ENCODE peak calls at places on chromosomes 3 and 15, in five cellular contexts. Y is SK-N-SH, T is K562, B is A549, G is GM12878. C is an unnamed sample.
A peak's percentile ranks its signal among the peaks of the same experiment; 100 is the strongest.

GRCh38 chr15:80512729-80513670 is 108.8 kb downstream of the ARNT2 start:
- DNase-seq in G (no peak), T (no peak), Y (peak; percentile 18), B (peak; percentile 30), C (no peak)

GRCh38 chr3:143443851-143444331 is 324.3 kb downstream of the CHST2 start:
- DNase-seq in T (peak; percentile 22), Y (no peak), B (peak; percentile 93), G (no peak), C (peak; percentile 98)

GRCh38 chr3:53748512-53749271 is 97.5 kb downstream of the CHDH start:
- DNase-seq in T (no peak), G (peak; percentile 79), B (no peak), Y (no peak), C (no peak)

GRCh38 chr3:37768107-37768809 is 93.4 kb upstream of the CTDSPL start:
- DNase-seq in G (no peak), T (no peak), B (peak; percentile 11), Y (no peak), C (peak; percentile 37)

GRCh38 chr15:98970799-98971198 is 36.8 kb downstream of the PGPEP1L start:
- DNase-seq in B (no peak), T (no peak), G (no peak), Y (no peak), C (no peak)

GRCh38 chr3:16918683-16919025 is 33.9 kb downstream of the PLCL2 start:
- DNase-seq in G (no peak), B (no peak), Y (no peak), T (no peak), C (no peak)

GRCh38 chr3:56012732-56013131 is 455.5 kb downstream of the ERC2 start:
- DNase-seq in G (no peak), Y (peak; percentile 42), T (no peak), B (no peak), C (no peak)

GRCh38 chr15:70438776-70439175 is 324.6 kb downstream of the UACA start:
- DNase-seq in B (no peak), Y (no peak), G (no peak), T (no peak), C (no peak)

GRCh38 chr15:31486906-31487695 is 160.5 kb downstream of the KLF13 start:
- DNase-seq in T (no peak), Y (no peak), B (no peak), G (no peak), C (no peak)

GRCh38 chr15:34772312-34772711 is 17.5 kb upstream of the GJD2 start:
- DNase-seq in B (no peak), Y (no peak), G (no peak), T (no peak), C (no peak)

GRCh38 chr15:35673093-35673573 is 127.2 kb upstream of the DPH6 start:
- DNase-seq in G (no peak), B (no peak), T (peak; percentile 44), Y (no peak), C (no peak)

GRCh38 chr3:58497074-58497473 is 5.2 kb downstream of the KCTD6 start:
- DNase-seq in Y (no peak), G (no peak), T (no peak), B (no peak), C (no peak)

GRCh38 chr3:195075941-195076875 is 194.8 kb downstream of the XXYLT1 start:
- DNase-seq in T (no peak), B (no peak), Y (peak; percentile 63), G (no peak), C (no peak)

GRCh38 chr15:63473999-63474809 is 30.2 kb upstream of the USP3 start:
- DNase-seq in G (peak; percentile 97), T (no peak), Y (no peak), B (peak; percentile 95), C (peak; percentile 90)

GRCh38 chr3:55486857-55487375 is at the start of gene WNT5A:
- DNase-seq in Y (peak; percentile 73), G (no peak), T (no peak), B (peak; percentile 41), C (no peak)

GRCh38 chr3:73452731-73453130 is 172.0 kb downstream of the PDZRN3 start:
- DNase-seq in Y (no peak), G (no peak), B (no peak), T (no peak), C (no peak)

GRCh38 chr3:10666621-10667020 is 149.4 kb upstream of the SLC6A11 start:
- DNase-seq in B (no peak), T (no peak), G (no peak), Y (peak; percentile 49), C (no peak)

GRCh38 chr3:123667784-123668183 is 82.9 kb upstream of the HACD2 start:
- DNase-seq in G (no peak), B (no peak), T (no peak), Y (no peak), C (peak; percentile 46)

GRCh38 chr3:10782011-10782410 is 34.0 kb upstream of the SLC6A11 start:
- DNase-seq in T (no peak), Y (no peak), B (no peak), G (no peak), C (no peak)

GRCh38 chr3:100875239-100875638 is 118.0 kb downstream of the ABI3BP start:
- DNase-seq in T (no peak), G (no peak), B (no peak), Y (peak; percentile 4), C (peak; percentile 88)

GRCh38 chr3:111218615-111219014 is 147.0 kb downstream of the NECTIN3 start:
- DNase-seq in T (no peak), Y (peak; percentile 42), B (no peak), G (no peak), C (no peak)

GRCh38 chr3:12658593-12659058 is 5.3 kb downstream of the RAF1 start:
- DNase-seq in B (no peak), Y (no peak), G (no peak), T (no peak), C (peak; percentile 80)

GRCh38 chr3:188881954-188882641 is 289.7 kb upstream of the TPRG1 start:
- DNase-seq in B (peak; percentile 50), T (no peak), G (no peak), Y (no peak), C (peak; percentile 95)

GRCh38 chr3:63508305-63508704 is 144.2 kb upstream of the SNTN start:
- DNase-seq in B (peak; percentile 1), G (no peak), T (peak; percentile 5), Y (no peak), C (no peak)

GRCh38 chr3:110750201-110750600 is 321.4 kb upstream of the NECTIN3 start:
- DNase-seq in Y (no peak), G (no peak), T (no peak), B (no peak), C (no peak)

GRCh38 chr3:39990532-39990931 is 181.1 kb downstream of the MYRIP start:
- DNase-seq in B (peak; percentile 54), G (peak; percentile 5), Y (peak; percentile 30), T (peak; percentile 72), C (peak; percentile 3)

GRCh38 chr3:152261329-152261728 is 7.4 kb upstream of the MBNL1 start:
- DNase-seq in B (no peak), T (no peak), G (no peak), Y (no peak), C (no peak)

GRCh38 chr15:99993262-99993661 is 260.0 kb upstream of the LYSMD4 start:
- DNase-seq in G (no peak), B (no peak), T (no peak), Y (no peak), C (no peak)

GRCh38 chr3:87001699-87002098 is 10.8 kb upstream of the VGLL3 start:
- DNase-seq in Y (no peak), T (no peak), B (no peak), G (no peak), C (no peak)

GRCh38 chr3:151016421-151016820 is 43.9 kb upstream of the CLRN1 start:
- DNase-seq in G (no peak), B (no peak), Y (no peak), T (no peak), C (peak; percentile 13)

GRCh38 chr3:53713626-53714025 is 132.6 kb downstream of the CHDH start:
- DNase-seq in B (no peak), G (no peak), Y (no peak), T (no peak), C (no peak)

GRCh38 chr15:22980189-22981136 is at the start of gene CYFIP1:
- DNase-seq in B (peak; percentile 84), G (no peak), Y (peak; percentile 95), T (peak; percentile 94), C (peak; percentile 83)

GRCh38 chr3:17973559-17973906 is 231.1 kb upstream of the TBC1D5 start:
- DNase-seq in Y (no peak), G (no peak), T (no peak), B (peak; percentile 53), C (no peak)

GRCh38 chr15:39193611-39194010 is 387.3 kb upstream of the THBS1 start:
- DNase-seq in T (no peak), B (peak; percentile 12), Y (no peak), G (no peak), C (no peak)
- TF ChIP-seq RCOR1 in T (no peak), B (no peak), Y (no peak), G (no peak), C (no peak)

GRCh38 chr15:57171414-57171813 is 204.9 kb upstream of the CGNL1 start:
- DNase-seq in Y (peak; percentile 8), T (no peak), G (no peak), B (no peak), C (peak; percentile 9)
- TF ChIP-seq RCOR1 in Y (no peak), T (no peak), G (no peak), B (no peak), C (no peak)

GRCh38 chr3:14361068-14361677 is 41.2 kb upstream of the SLC6A6 start:
- DNase-seq in G (no peak), B (no peak), Y (no peak), T (no peak), C (no peak)
- TF ChIP-seq RCOR1 in G (no peak), B (no peak), Y (no peak), T (no peak), C (no peak)

GRCh38 chr15:65762399-65762798 is 29.7 kb downstream of the DENND4A start:
- DNase-seq in Y (no peak), G (no peak), T (no peak), B (no peak), C (no peak)

GRCh38 chr15:65761210-65761926 is 30.7 kb downstream of the DENND4A start:
- DNase-seq in G (no peak), Y (no peak), T (no peak), B (no peak), C (no peak)

GRCh38 chr15:65757256-65757655 is 34.8 kb downstream of the DENND4A start:
- DNase-seq in B (no peak), T (no peak), G (no peak), Y (no peak), C (no peak)

GRCh38 chr15:65759441-65759840 is 32.7 kb downstream of the DENND4A start:
- DNase-seq in Y (no peak), B (no peak), G (no peak), T (no peak), C (no peak)

GRCh38 chr15:65758242-65758641 is 33.9 kb downstream of the DENND4A start:
- DNase-seq in B (no peak), T (no peak), G (no peak), Y (no peak), C (no peak)
- TF ChIP-seq RCOR1 in B (no peak), T (no peak), G (no peak), Y (no peak), C (no peak)